ENCODE peak calls at places on chromosomes 12 and 14, in four cellular contexts. One of them, this sample, is unnamed.
A peak's percentile ranks its signal among the peaks of the same experiment; 100 is the strongest.

GRCh38 chr12:132270969-132271754 is 58.2 kb downstream of the GALNT9 start:
- DNase-seq in HTR-8/SVneo: no peak
- DNase-seq in stimulated activated CD4-positive, alpha-beta T cell treated with anti-CD3 and anti-CD28 coated beads, Interleukin-15, amount 100 ng/mL, for 1 hour: no peak
- DNase-seq in GM20000: no peak
- DNase-seq in this sample: no peak

GRCh38 chr12:57477710-57478681 is 1.7 kb downstream of the ARHGAP9 start:
- DNase-seq in GM20000: peak; percentile 71
- DNase-seq in stimulated activated CD4-positive, alpha-beta T cell treated with anti-CD3 and anti-CD28 coated beads, Interleukin-15, amount 100 ng/mL, for 1 hour: no peak
- DNase-seq in HTR-8/SVneo: no peak
- DNase-seq in this sample: no peak

GRCh38 chr12:84912191-84913142 is at the start of gene SLC6A15:
- DNase-seq in stimulated activated CD4-positive, alpha-beta T cell treated with anti-CD3 and anti-CD28 coated beads, Interleukin-15, amount 100 ng/mL, for 1 hour: no peak
- DNase-seq in HTR-8/SVneo: peak; percentile 10
- DNase-seq in GM20000: peak; percentile 15
- DNase-seq in this sample: no peak

GRCh38 chr12:112590281-112590680 is 171.5 kb downstream of the PTPN11 start:
- DNase-seq in stimulated activated CD4-positive, alpha-beta T cell treated with anti-CD3 and anti-CD28 coated beads, Interleukin-15, amount 100 ng/mL, for 1 hour: no peak
- DNase-seq in GM20000: no peak
- DNase-seq in HTR-8/SVneo: peak; percentile 10
- DNase-seq in this sample: no peak

GRCh38 chr14:35944847-35945246 is 118.7 kb downstream of the BRMS1L start:
- DNase-seq in stimulated activated CD4-positive, alpha-beta T cell treated with anti-CD3 and anti-CD28 coated beads, Interleukin-15, amount 100 ng/mL, for 1 hour: peak; percentile 1
- DNase-seq in HTR-8/SVneo: peak; percentile 5
- DNase-seq in GM20000: peak; percentile 24
- DNase-seq in this sample: no peak

GRCh38 chr14:100654814-100655795 is 67.9 kb upstream of the BEGAIN start:
- DNase-seq in stimulated activated CD4-positive, alpha-beta T cell treated with anti-CD3 and anti-CD28 coated beads, Interleukin-15, amount 100 ng/mL, for 1 hour: peak; percentile 25
- DNase-seq in GM20000: peak; percentile 75
- DNase-seq in HTR-8/SVneo: no peak
- DNase-seq in this sample: no peak

GRCh38 chr12:11840350-11840749 is 190.9 kb downstream of the ETV6 start:
- DNase-seq in HTR-8/SVneo: no peak
- DNase-seq in stimulated activated CD4-positive, alpha-beta T cell treated with anti-CD3 and anti-CD28 coated beads, Interleukin-15, amount 100 ng/mL, for 1 hour: no peak
- DNase-seq in GM20000: no peak
- DNase-seq in this sample: no peak

GRCh38 chr14:72448212-72448611 is 445.7 kb downstream of the DPF3 start:
- DNase-seq in stimulated activated CD4-positive, alpha-beta T cell treated with anti-CD3 and anti-CD28 coated beads, Interleukin-15, amount 100 ng/mL, for 1 hour: no peak
- DNase-seq in HTR-8/SVneo: no peak
- DNase-seq in GM20000: no peak
- DNase-seq in this sample: no peak

GRCh38 chr12:54357802-54358619 is 6.3 kb downstream of the GPR84 start:
- DNase-seq in HTR-8/SVneo: no peak
- DNase-seq in GM20000: peak; percentile 65
- DNase-seq in stimulated activated CD4-positive, alpha-beta T cell treated with anti-CD3 and anti-CD28 coated beads, Interleukin-15, amount 100 ng/mL, for 1 hour: no peak
- DNase-seq in this sample: no peak

GRCh38 chr12:4215862-4216541 is 57.6 kb upstream of the CCND2 start:
- DNase-seq in stimulated activated CD4-positive, alpha-beta T cell treated with anti-CD3 and anti-CD28 coated beads, Interleukin-15, amount 100 ng/mL, for 1 hour: no peak
- DNase-seq in HTR-8/SVneo: no peak
- DNase-seq in GM20000: peak; percentile 46
- DNase-seq in this sample: no peak

GRCh38 chr14:81311816-81312215 is 88.3 kb downstream of the STON2 start:
- DNase-seq in stimulated activated CD4-positive, alpha-beta T cell treated with anti-CD3 and anti-CD28 coated beads, Interleukin-15, amount 100 ng/mL, for 1 hour: no peak
- DNase-seq in HTR-8/SVneo: no peak
- DNase-seq in GM20000: no peak
- DNase-seq in this sample: no peak

GRCh38 chr14:72607386-72608125 is 286.3 kb downstream of the DPF3 start:
- DNase-seq in GM20000: no peak
- DNase-seq in stimulated activated CD4-positive, alpha-beta T cell treated with anti-CD3 and anti-CD28 coated beads, Interleukin-15, amount 100 ng/mL, for 1 hour: no peak
- DNase-seq in HTR-8/SVneo: no peak
- DNase-seq in this sample: no peak

GRCh38 chr12:19507823-19508222 is 68.5 kb downstream of the AEBP2 start:
- DNase-seq in HTR-8/SVneo: no peak
- DNase-seq in stimulated activated CD4-positive, alpha-beta T cell treated with anti-CD3 and anti-CD28 coated beads, Interleukin-15, amount 100 ng/mL, for 1 hour: no peak
- DNase-seq in GM20000: no peak
- DNase-seq in this sample: peak; percentile 19

GRCh38 chr12:60760965-60761364 is 1165.1 kb downstream of the SLC16A7 start:
- DNase-seq in GM20000: no peak
- DNase-seq in HTR-8/SVneo: no peak
- DNase-seq in stimulated activated CD4-positive, alpha-beta T cell treated with anti-CD3 and anti-CD28 coated beads, Interleukin-15, amount 100 ng/mL, for 1 hour: no peak
- DNase-seq in this sample: no peak

GRCh38 chr14:32509632-32510187 is 180.6 kb downstream of the AKAP6 start:
- DNase-seq in HTR-8/SVneo: peak; percentile 25
- DNase-seq in GM20000: no peak
- DNase-seq in stimulated activated CD4-positive, alpha-beta T cell treated with anti-CD3 and anti-CD28 coated beads, Interleukin-15, amount 100 ng/mL, for 1 hour: no peak
- DNase-seq in this sample: peak; percentile 96

GRCh38 chr14:105144666-105145380 is 23.8 kb downstream of the JAG2 start:
- DNase-seq in GM20000: no peak
- DNase-seq in stimulated activated CD4-positive, alpha-beta T cell treated with anti-CD3 and anti-CD28 coated beads, Interleukin-15, amount 100 ng/mL, for 1 hour: no peak
- DNase-seq in HTR-8/SVneo: no peak
- DNase-seq in this sample: no peak

GRCh38 chr12:121391619-121392324 is 8.1 kb upstream of the RNF34 start:
- DNase-seq in GM20000: peak; percentile 64
- DNase-seq in stimulated activated CD4-positive, alpha-beta T cell treated with anti-CD3 and anti-CD28 coated beads, Interleukin-15, amount 100 ng/mL, for 1 hour: no peak
- DNase-seq in HTR-8/SVneo: peak; percentile 26
- DNase-seq in this sample: peak; percentile 79

GRCh38 chr14:49160983-49161382 is 425.2 kb downstream of the RPS29 start:
- DNase-seq in GM20000: no peak
- DNase-seq in HTR-8/SVneo: no peak
- DNase-seq in stimulated activated CD4-positive, alpha-beta T cell treated with anti-CD3 and anti-CD28 coated beads, Interleukin-15, amount 100 ng/mL, for 1 hour: no peak
- DNase-seq in this sample: no peak

GRCh38 chr12:70854871-70855578 is 65.5 kb downstream of the PTPRR start:
- DNase-seq in stimulated activated CD4-positive, alpha-beta T cell treated with anti-CD3 and anti-CD28 coated beads, Interleukin-15, amount 100 ng/mL, for 1 hour: no peak
- DNase-seq in GM20000: no peak
- DNase-seq in HTR-8/SVneo: no peak
- DNase-seq in this sample: no peak

GRCh38 chr12:46268349-46268616 is 560 bp downstream of the SLC38A1 start:
- DNase-seq in stimulated activated CD4-positive, alpha-beta T cell treated with anti-CD3 and anti-CD28 coated beads, Interleukin-15, amount 100 ng/mL, for 1 hour: no peak
- DNase-seq in HTR-8/SVneo: no peak
- DNase-seq in GM20000: peak; percentile 23
- DNase-seq in this sample: no peak

GRCh38 chr14:22915886-22916521 is 2.9 kb downstream of the RBM23 start:
- DNase-seq in HTR-8/SVneo: no peak
- DNase-seq in stimulated activated CD4-positive, alpha-beta T cell treated with anti-CD3 and anti-CD28 coated beads, Interleukin-15, amount 100 ng/mL, for 1 hour: no peak
- DNase-seq in GM20000: no peak
- DNase-seq in this sample: no peak

GRCh38 chr12:11738450-11738849 is 89.0 kb downstream of the ETV6 start:
- DNase-seq in GM20000: no peak
- DNase-seq in HTR-8/SVneo: no peak
- DNase-seq in stimulated activated CD4-positive, alpha-beta T cell treated with anti-CD3 and anti-CD28 coated beads, Interleukin-15, amount 100 ng/mL, for 1 hour: no peak
- DNase-seq in this sample: no peak

GRCh38 chr12:59689776-59690175 is 93.9 kb downstream of the SLC16A7 start:
- DNase-seq in HTR-8/SVneo: no peak
- DNase-seq in stimulated activated CD4-positive, alpha-beta T cell treated with anti-CD3 and anti-CD28 coated beads, Interleukin-15, amount 100 ng/mL, for 1 hour: no peak
- DNase-seq in GM20000: no peak
- DNase-seq in this sample: no peak

This sample was measured in GM04504.